ENCODE peak calls at places on chromosome 9, in ten cellular contexts. U is activated CD8-positive, alpha-beta memory T cell treated with anti-CD3 and anti-CD28 coated beads for 48 hours; A is naive B cell; I is HCT116; X is cerebellar cortex; N is choroid plexus epithelial cell; O is CD4-positive, alpha-beta memory T cell; Q is fibroblast of lung; S is GM23338; H is stimulated activated CD8-positive, alpha-beta memory T cell treated with anti-CD3 and anti-CD28 coated beads, Interleukin-4, amount 100 ng/mL, for 24 hours. Z is an unnamed sample.

GRCh38 chr9:121333950-121334773 is 35.9 kb downstream of the STOM start:
- DNase-seq in X (no peak), Q (no peak), S (no peak), O (no peak), I (no peak), A (no peak), U (no peak), H (no peak), N (no peak), Z (no peak)

GRCh38 chr9:116090030-116090770 is 63.4 kb upstream of the PAPPA start:
- DNase-seq in O (no peak), S (no peak), U (no peak), X (no peak), Q (no peak), N (no peak), A (no peak), H (no peak), I (no peak), Z (no peak)

GRCh38 chr9:1994180-1994579 is 21.0 kb upstream of the SMARCA2 start:
- DNase-seq in A (no peak), O (no peak), Q (no peak), S (peak), X (no peak), I (no peak), N (peak), U (no peak), H (no peak), Z (no peak)

GRCh38 chr9:105445203-105445881 is 2.5 kb upstream of the FSD1L start:
- DNase-seq in I (no peak), S (no peak), U (no peak), A (no peak), Q (peak), N (no peak), O (no peak), X (no peak), H (no peak), Z (no peak)

GRCh38 chr9:88993871-88994819 is 2.9 kb downstream of the S1PR3 start:
- DNase-seq in S (no peak), A (no peak), Q (no peak), O (no peak), N (peak), H (no peak), U (no peak), X (no peak), I (no peak), Z (no peak)

GRCh38 chr9:119967867-119968535 is 598.8 kb upstream of the BRINP1 start:
- DNase-seq in X (no peak), U (no peak), Q (no peak), N (no peak), S (no peak), A (no peak), H (no peak), I (no peak), O (no peak), Z (no peak)

GRCh38 chr9:114521846-114522245 is 16.6 kb upstream of the WHRN start:
- DNase-seq in A (no peak), Q (peak), N (peak), U (no peak), X (no peak), S (no peak), I (no peak), H (no peak), O (no peak), Z (no peak)

GRCh38 chr9:109118802-109119438 is 827 bp downstream of the TMEM245 start:
- DNase-seq in Q (peak), N (no peak), H (no peak), U (no peak), S (peak), A (no peak), I (no peak), X (no peak), O (peak), Z (no peak)

GRCh38 chr9:126705311-126705766 is 91.6 kb downstream of the LMX1B start:
- DNase-seq in S (peak), A (peak), H (peak), N (peak), U (peak), Q (peak), O (peak), I (peak), X (peak), Z (peak)

GRCh38 chr9:136587944-136588662 is 42.3 kb upstream of the NOTCH1 start:
- DNase-seq in H (no peak), U (no peak), A (no peak), Q (no peak), I (no peak), O (no peak), S (peak), N (no peak), X (no peak), Z (peak)

GRCh38 chr9:93656426-93657222 is 80.2 kb downstream of the PHF2 start:
- DNase-seq in U (no peak), N (no peak), O (no peak), S (no peak), Q (no peak), A (no peak), X (no peak), I (no peak), H (no peak), Z (no peak)

GRCh38 chr9:117974108-117974507 is 269.9 kb downstream of the TLR4 start:
- DNase-seq in X (no peak), I (no peak), S (no peak), O (no peak), H (no peak), Q (no peak), A (no peak), N (no peak), U (no peak), Z (no peak)

GRCh38 chr9:37801287-37801850 is 772 bp downstream of the DCAF10 start:
- DNase-seq in O (peak), Q (peak), I (no peak), U (no peak), S (peak), N (peak), H (peak), A (no peak), X (no peak), Z (no peak)

GRCh38 chr9:74503219-74503618 is 6.1 kb downstream of the RORB start:
- DNase-seq in N (no peak), Q (peak), I (no peak), H (no peak), S (no peak), A (no peak), X (no peak), O (no peak), U (no peak), Z (no peak)

GRCh38 chr9:127877566-127877998 is at the start of gene AK1:
- DNase-seq in U (no peak), A (no peak), X (peak), Q (peak), O (peak), I (no peak), N (peak), H (no peak), S (peak), Z (no peak)

GRCh38 chr9:35923927-35924763 is 14.9 kb downstream of the SPAAR start:
- DNase-seq in N (peak), A (no peak), X (no peak), H (no peak), Q (peak), S (no peak), I (peak), U (no peak), O (no peak), Z (no peak)

GRCh38 chr9:133575673-133576590 is 33.3 kb downstream of the FAM163B start:
- DNase-seq in S (no peak), X (no peak), I (no peak), U (no peak), O (no peak), A (no peak), H (no peak), Q (no peak), N (no peak), Z (no peak)

GRCh38 chr9:87148391-87149237 is 201.3 kb upstream of the GAS1 start:
- DNase-seq in I (no peak), H (no peak), U (no peak), N (peak), S (peak), Q (peak), O (no peak), A (no peak), X (peak), Z (no peak)

GRCh38 chr9:115012476-115012875 is 82.1 kb upstream of the TNFSF8 start:
- DNase-seq in A (no peak), S (no peak), O (no peak), Q (no peak), I (no peak), U (no peak), H (no peak), X (no peak), N (no peak), Z (no peak)

GRCh38 chr9:94056442-94056974 is 27.8 kb upstream of the PTPDC1 start:
- DNase-seq in Q (peak), O (no peak), U (no peak), H (no peak), N (peak), A (no peak), S (no peak), I (no peak), X (no peak), Z (no peak)

GRCh38 chr9:17906841-17907779 is 328.2 kb downstream of the SH3GL2 start:
- DNase-seq in U (no peak), S (peak), H (no peak), A (no peak), X (no peak), I (no peak), N (no peak), O (no peak), Q (no peak), Z (no peak)

GRCh38 chr9:124449381-124450151 is 685 bp upstream of the ADGRD2 start:
- DNase-seq in N (no peak), O (no peak), A (no peak), X (no peak), S (no peak), I (no peak), H (no peak), U (no peak), Q (no peak), Z (no peak)

GRCh38 chr9:114484854-114485443 is 20.3 kb downstream of the WHRN start:
- DNase-seq in Q (peak), X (no peak), S (no peak), N (peak), H (peak), I (peak), O (peak), A (no peak), U (no peak), Z (no peak)

GRCh38 chr9:98182069-98182820 is 10.2 kb downstream of the CORO2A start:
- DNase-seq in S (no peak), U (no peak), N (no peak), X (no peak), I (no peak), Q (no peak), H (no peak), O (no peak), A (no peak), Z (no peak)

GRCh38 chr9:113913426-113914195 is 37.5 kb downstream of the ZNF618 start:
- DNase-seq in I (no peak), H (no peak), X (no peak), N (peak), Q (no peak), S (no peak), U (no peak), O (no peak), A (no peak), Z (no peak)

GRCh38 chr9:95385521-95385920 is 68.0 kb upstream of the FANCC start:
- DNase-seq in N (no peak), H (no peak), Q (no peak), U (no peak), X (peak), I (no peak), O (no peak), A (no peak), S (no peak), Z (no peak)

GRCh38 chr9:87469833-87470465 is 27.7 kb upstream of the DAPK1 start:
- DNase-seq in N (no peak), S (no peak), H (no peak), O (no peak), U (no peak), I (no peak), A (no peak), Q (no peak), X (no peak), Z (no peak)